ENCODE peak calls at places on chromosomes 3 and 15, in four cellular contexts. One of them, this sample, is unnamed.

GRCh38 chr3:177144922-177145321 is 52.4 kb downstream of the TBL1XR1 start:
- DNase-seq in breast epithelium: no peak
- DNase-seq in KBM-7: no peak
- DNase-seq in GF-D8: no peak
- DNase-seq in this sample: no peak

GRCh38 chr3:4474683-4475490 is 7.8 kb upstream of the SUMF1 start:
- DNase-seq in breast epithelium: no peak
- DNase-seq in KBM-7: peak; percentile 98
- DNase-seq in GF-D8: peak; percentile 83
- DNase-seq in this sample: no peak

GRCh38 chr3:177208223-177208622 is 10.9 kb upstream of the TBL1XR1 start:
- DNase-seq in breast epithelium: no peak
- DNase-seq in KBM-7: no peak
- DNase-seq in GF-D8: no peak
- DNase-seq in this sample: no peak

GRCh38 chr15:83654379-83655236 is 685 bp downstream of the ADAMTSL3 start:
- DNase-seq in breast epithelium: no peak
- DNase-seq in KBM-7: no peak
- DNase-seq in GF-D8: no peak
- DNase-seq in this sample: no peak

GRCh38 chr15:79076661-79077060 is 13.9 kb downstream of the RASGRF1 start:
- DNase-seq in breast epithelium: no peak
- DNase-seq in KBM-7: no peak
- DNase-seq in GF-D8: no peak
- DNase-seq in this sample: no peak

GRCh38 chr15:50353999-50354837 is 780 bp downstream of the GABPB1 start:
- DNase-seq in breast epithelium: peak; percentile 54
- DNase-seq in KBM-7: peak; percentile 79
- DNase-seq in GF-D8: peak; percentile 15
- DNase-seq in this sample: no peak

GRCh38 chr15:31227954-31228542 is 98.6 kb upstream of the KLF13 start:
- DNase-seq in breast epithelium: no peak
- DNase-seq in KBM-7: peak; percentile 69
- DNase-seq in GF-D8: no peak
- DNase-seq in this sample: no peak

GRCh38 chr15:85583404-85584390 is 203.3 kb downstream of the AKAP13 start:
- DNase-seq in breast epithelium: no peak
- DNase-seq in KBM-7: no peak
- DNase-seq in GF-D8: no peak
- DNase-seq in this sample: peak; percentile 74

GRCh38 chr3:48614044-48614443 is 4.6 kb upstream of the UQCRC1 start:
- DNase-seq in breast epithelium: no peak
- DNase-seq in KBM-7: no peak
- DNase-seq in GF-D8: no peak
- DNase-seq in this sample: no peak

GRCh38 chr3:132803889-132804288 is 81.7 kb upstream of the NPHP3 start:
- DNase-seq in breast epithelium: no peak
- DNase-seq in KBM-7: no peak
- DNase-seq in GF-D8: no peak
- DNase-seq in this sample: no peak

GRCh38 chr15:65986416-65986815 is 117.1 kb downstream of the RAB11A start:
- DNase-seq in breast epithelium: no peak
- DNase-seq in KBM-7: no peak
- DNase-seq in GF-D8: no peak
- DNase-seq in this sample: no peak

GRCh38 chr3:150349314-150350097 is 58.6 kb upstream of the TSC22D2 start:
- DNase-seq in breast epithelium: no peak
- DNase-seq in KBM-7: no peak
- DNase-seq in GF-D8: no peak
- DNase-seq in this sample: no peak

GRCh38 chr3:105965384-105965783 is 96.6 kb upstream of the CBLB start:
- DNase-seq in breast epithelium: no peak
- DNase-seq in KBM-7: no peak
- DNase-seq in GF-D8: no peak
- DNase-seq in this sample: no peak

GRCh38 chr3:184685646-184686045 is 26.2 kb downstream of the MAGEF1 start:
- DNase-seq in breast epithelium: no peak
- DNase-seq in KBM-7: no peak
- DNase-seq in GF-D8: no peak
- DNase-seq in this sample: no peak

GRCh38 chr3:191005790-191006189 is 143.3 kb upstream of the GMNC start:
- DNase-seq in breast epithelium: no peak
- DNase-seq in KBM-7: no peak
- DNase-seq in GF-D8: no peak
- DNase-seq in this sample: no peak

GRCh38 chr15:27855137-27855536 is 244.0 kb downstream of the OCA2 start:
- DNase-seq in breast epithelium: no peak
- DNase-seq in KBM-7: no peak
- DNase-seq in GF-D8: no peak
- DNase-seq in this sample: peak; percentile 59

GRCh38 chr3:136444581-136444980 is 194.4 kb downstream of the PCCB start:
- DNase-seq in breast epithelium: no peak
- DNase-seq in KBM-7: no peak
- DNase-seq in GF-D8: no peak
- DNase-seq in this sample: no peak

GRCh38 chr3:168134931-168135330 is 39.2 kb upstream of the GOLIM4 start:
- DNase-seq in breast epithelium: no peak
- DNase-seq in KBM-7: no peak
- DNase-seq in GF-D8: no peak
- DNase-seq in this sample: no peak

GRCh38 chr3:87127286-87127685 is 99.8 kb upstream of the CHMP2B start:
- DNase-seq in breast epithelium: no peak
- DNase-seq in KBM-7: no peak
- DNase-seq in GF-D8: no peak
- DNase-seq in this sample: no peak

GRCh38 chr15:44029003-44029402 is 166.1 kb downstream of the FRMD5 start:
- DNase-seq in breast epithelium: no peak
- DNase-seq in KBM-7: no peak
- DNase-seq in GF-D8: no peak
- DNase-seq in this sample: no peak

GRCh38 chr3:71972031-71972430 is 187.1 kb upstream of the PROK2 start:
- DNase-seq in breast epithelium: peak; percentile 30
- DNase-seq in KBM-7: no peak
- DNase-seq in GF-D8: no peak
- DNase-seq in this sample: no peak

GRCh38 chr15:81080946-81081345 is 53.1 kb upstream of the CFAP161 start:
- DNase-seq in breast epithelium: no peak
- DNase-seq in KBM-7: no peak
- DNase-seq in GF-D8: no peak
- DNase-seq in this sample: no peak

GRCh38 chr15:31230630-31231485 is 95.8 kb upstream of the KLF13 start:
- DNase-seq in breast epithelium: no peak
- DNase-seq in KBM-7: no peak
- DNase-seq in GF-D8: no peak
- DNase-seq in this sample: no peak

GRCh38 chr3:43153189-43154083 is 47.6 kb upstream of the POMGNT2 start:
- DNase-seq in breast epithelium: no peak
- DNase-seq in KBM-7: no peak
- DNase-seq in GF-D8: no peak
- DNase-seq in this sample: peak; percentile 72

GRCh38 chr3:130601662-130602061 is 84.7 kb downstream of the COL6A6 start:
- DNase-seq in breast epithelium: no peak
- DNase-seq in KBM-7: no peak
- DNase-seq in GF-D8: no peak
- DNase-seq in this sample: no peak

GRCh38 chr3:48927928-48928327 is 9.3 kb downstream of the ARIH2 start:
- DNase-seq in breast epithelium: no peak
- DNase-seq in KBM-7: peak; percentile 30
- DNase-seq in GF-D8: peak; percentile 45
- DNase-seq in this sample: no peak

GRCh38 chr3:89227218-89227617 is 119.8 kb downstream of the EPHA3 start:
- DNase-seq in breast epithelium: no peak
- DNase-seq in KBM-7: no peak
- DNase-seq in GF-D8: no peak
- DNase-seq in this sample: no peak

GRCh38 chr3:125641901-125642300 is 46.6 kb upstream of the OSBPL11 start:
- DNase-seq in breast epithelium: no peak
- DNase-seq in KBM-7: no peak
- DNase-seq in GF-D8: no peak
- DNase-seq in this sample: no peak

GRCh38 chr15:33104276-33104675 is 90.2 kb downstream of the FMN1 start:
- DNase-seq in breast epithelium: no peak
- DNase-seq in KBM-7: no peak
- DNase-seq in GF-D8: no peak
- DNase-seq in this sample: no peak

GRCh38 chr3:172034786-172035685 is 4.3 kb upstream of the FNDC3B start:
- DNase-seq in breast epithelium: no peak
- DNase-seq in KBM-7: peak; percentile 72
- DNase-seq in GF-D8: peak; percentile 26
- DNase-seq in this sample: no peak

GRCh38 chr3:122030381-122031122 is 8.5 kb upstream of the ILDR1 start:
- DNase-seq in breast epithelium: no peak
- DNase-seq in KBM-7: peak; percentile 35
- DNase-seq in GF-D8: no peak
- DNase-seq in this sample: no peak

GRCh38 chr3:57128863-57129602 is 36.1 kb downstream of the IL17RD start:
- DNase-seq in breast epithelium: no peak
- DNase-seq in KBM-7: no peak
- DNase-seq in GF-D8: no peak
- DNase-seq in this sample: no peak

GRCh38 chr3:122246214-122246613 is 62.7 kb downstream of the CASR start:
- DNase-seq in breast epithelium: no peak
- DNase-seq in KBM-7: no peak
- DNase-seq in GF-D8: no peak
- DNase-seq in this sample: no peak

GRCh38 chr3:55486857-55487375 is at the start of gene WNT5A:
- DNase-seq in breast epithelium: no peak
- DNase-seq in KBM-7: no peak
- DNase-seq in GF-D8: no peak
- DNase-seq in this sample: peak; percentile 59

GRCh38 chr15:83504365-83504764 is 57.2 kb downstream of the SH3GL3 start:
- DNase-seq in breast epithelium: no peak
- DNase-seq in KBM-7: no peak
- DNase-seq in GF-D8: no peak
- DNase-seq in this sample: no peak

GRCh38 chr3:126521122-126521891 is 2.6 kb upstream of the CHST13 start:
- DNase-seq in breast epithelium: no peak
- DNase-seq in KBM-7: no peak
- DNase-seq in GF-D8: no peak
- DNase-seq in this sample: no peak

This sample was measured in suprapubic skin.